ENCODE peak calls at places on chromosomes 2 and 18, in eight cellular contexts. One of them, this sample, is unnamed.

GRCh38 chr2:224042191-224042696 is 3.2 kb upstream of the SERPINE2 start:
- DNase-seq in IMR-90: peak
- DNase-seq in GM12865: no peak
- DNase-seq in AG09319: no peak
- DNase-seq in ovary: peak
- DNase-seq in B cell: no peak
- DNase-seq in HFF-Myc: no peak
- DNase-seq in cardiac fibroblast: peak
- DNase-seq in this sample: no peak

GRCh38 chr18:47113796-47114540 is 36.3 kb downstream of the HDHD2 start:
- DNase-seq in IMR-90: peak
- DNase-seq in GM12865: no peak
- DNase-seq in AG09319: no peak
- DNase-seq in ovary: no peak
- DNase-seq in B cell: no peak
- DNase-seq in HFF-Myc: no peak
- DNase-seq in cardiac fibroblast: no peak
- DNase-seq in this sample: no peak

GRCh38 chr18:9673296-9674251 is 34.5 kb upstream of the RAB31 start:
- DNase-seq in IMR-90: peak
- DNase-seq in GM12865: peak
- DNase-seq in AG09319: peak
- DNase-seq in ovary: no peak
- DNase-seq in B cell: peak
- DNase-seq in HFF-Myc: no peak
- DNase-seq in cardiac fibroblast: peak
- DNase-seq in this sample: no peak

GRCh38 chr2:130831356-130831755 is 5.4 kb upstream of the ARHGEF4 start:
- DNase-seq in IMR-90: no peak
- DNase-seq in GM12865: no peak
- DNase-seq in AG09319: no peak
- DNase-seq in ovary: no peak
- DNase-seq in B cell: no peak
- DNase-seq in HFF-Myc: no peak
- DNase-seq in cardiac fibroblast: no peak
- DNase-seq in this sample: no peak

GRCh38 chr2:99818842-99819241 is 323.5 kb downstream of the AFF3 start:
- DNase-seq in IMR-90: peak
- DNase-seq in GM12865: peak
- DNase-seq in AG09319: no peak
- DNase-seq in ovary: no peak
- DNase-seq in B cell: no peak
- DNase-seq in HFF-Myc: no peak
- DNase-seq in cardiac fibroblast: peak
- DNase-seq in this sample: no peak

GRCh38 chr2:95384854-95385569 is 17.5 kb upstream of the FAHD2A start:
- DNase-seq in IMR-90: no peak
- DNase-seq in GM12865: no peak
- DNase-seq in AG09319: no peak
- DNase-seq in ovary: no peak
- DNase-seq in B cell: no peak
- DNase-seq in HFF-Myc: no peak
- DNase-seq in cardiac fibroblast: peak
- DNase-seq in this sample: no peak

GRCh38 chr2:222043897-222044296 is 254.9 kb downstream of the PAX3 start:
- DNase-seq in IMR-90: no peak
- DNase-seq in GM12865: no peak
- DNase-seq in AG09319: no peak
- DNase-seq in ovary: no peak
- DNase-seq in B cell: no peak
- DNase-seq in HFF-Myc: no peak
- DNase-seq in cardiac fibroblast: no peak
- DNase-seq in this sample: no peak

GRCh38 chr2:198309673-198310280 is 505.4 kb downstream of the PLCL1 start:
- DNase-seq in IMR-90: peak
- DNase-seq in GM12865: peak
- DNase-seq in AG09319: no peak
- DNase-seq in ovary: peak
- DNase-seq in B cell: peak
- DNase-seq in HFF-Myc: peak
- DNase-seq in cardiac fibroblast: peak
- DNase-seq in this sample: peak

GRCh38 chr2:64787698-64788097 is 134.0 kb upstream of the SERTAD2 start:
- DNase-seq in IMR-90: no peak
- DNase-seq in GM12865: no peak
- DNase-seq in AG09319: no peak
- DNase-seq in ovary: no peak
- DNase-seq in B cell: no peak
- DNase-seq in HFF-Myc: no peak
- DNase-seq in cardiac fibroblast: no peak
- DNase-seq in this sample: no peak

GRCh38 chr2:145751155-145751554 is 1231.2 kb upstream of the ZEB2 start:
- DNase-seq in IMR-90: no peak
- DNase-seq in GM12865: no peak
- DNase-seq in AG09319: no peak
- DNase-seq in ovary: no peak
- DNase-seq in B cell: no peak
- DNase-seq in HFF-Myc: no peak
- DNase-seq in cardiac fibroblast: no peak
- DNase-seq in this sample: no peak

GRCh38 chr2:61055557-61055956 is 10.1 kb upstream of the SANBR start:
- DNase-seq in IMR-90: peak
- DNase-seq in GM12865: no peak
- DNase-seq in AG09319: no peak
- DNase-seq in ovary: no peak
- DNase-seq in B cell: no peak
- DNase-seq in HFF-Myc: no peak
- DNase-seq in cardiac fibroblast: peak
- DNase-seq in this sample: no peak

GRCh38 chr18:51897884-51898283 is 442.1 kb upstream of the DCC start:
- DNase-seq in IMR-90: no peak
- DNase-seq in GM12865: no peak
- DNase-seq in AG09319: no peak
- DNase-seq in ovary: no peak
- DNase-seq in B cell: no peak
- DNase-seq in HFF-Myc: no peak
- DNase-seq in cardiac fibroblast: no peak
- DNase-seq in this sample: no peak

GRCh38 chr2:201411421-201411820 is 39.8 kb downstream of the TRAK2 start:
- DNase-seq in IMR-90: peak
- DNase-seq in GM12865: no peak
- DNase-seq in AG09319: no peak
- DNase-seq in ovary: no peak
- DNase-seq in B cell: no peak
- DNase-seq in HFF-Myc: no peak
- DNase-seq in cardiac fibroblast: peak
- DNase-seq in this sample: no peak

GRCh38 chr2:26521054-26521912 is 43.4 kb upstream of the OTOF start:
- DNase-seq in IMR-90: no peak
- DNase-seq in GM12865: peak
- DNase-seq in AG09319: no peak
- DNase-seq in ovary: no peak
- DNase-seq in B cell: no peak
- DNase-seq in HFF-Myc: no peak
- DNase-seq in cardiac fibroblast: peak
- DNase-seq in this sample: no peak

GRCh38 chr2:193818801-193819499 is 1624.2 kb upstream of the TMEFF2 start:
- DNase-seq in IMR-90: no peak
- DNase-seq in GM12865: no peak
- DNase-seq in AG09319: no peak
- DNase-seq in ovary: no peak
- DNase-seq in B cell: no peak
- DNase-seq in HFF-Myc: no peak
- DNase-seq in cardiac fibroblast: no peak
- DNase-seq in this sample: no peak

GRCh38 chr2:178152033-178152432 is 39.8 kb downstream of the RBM45 start:
- DNase-seq in IMR-90: peak
- DNase-seq in GM12865: no peak
- DNase-seq in AG09319: no peak
- DNase-seq in ovary: no peak
- DNase-seq in B cell: no peak
- DNase-seq in HFF-Myc: no peak
- DNase-seq in cardiac fibroblast: peak
- DNase-seq in this sample: no peak

GRCh38 chr2:64699712-64700111 is 46.0 kb upstream of the SERTAD2 start:
- DNase-seq in IMR-90: no peak
- DNase-seq in GM12865: peak
- DNase-seq in AG09319: no peak
- DNase-seq in ovary: no peak
- DNase-seq in B cell: no peak
- DNase-seq in HFF-Myc: no peak
- DNase-seq in cardiac fibroblast: no peak
- DNase-seq in this sample: no peak

GRCh38 chr2:27705851-27706622 is 42.3 kb downstream of the SLC4A1AP start:
- DNase-seq in IMR-90: peak
- DNase-seq in GM12865: no peak
- DNase-seq in AG09319: peak
- DNase-seq in ovary: peak
- DNase-seq in B cell: no peak
- DNase-seq in HFF-Myc: peak
- DNase-seq in cardiac fibroblast: peak
- DNase-seq in this sample: no peak

GRCh38 chr18:74370163-74370562 is 54.5 kb downstream of the C18orf63 start:
- DNase-seq in IMR-90: no peak
- DNase-seq in GM12865: no peak
- DNase-seq in AG09319: no peak
- DNase-seq in ovary: no peak
- DNase-seq in B cell: no peak
- DNase-seq in HFF-Myc: peak
- DNase-seq in cardiac fibroblast: peak
- DNase-seq in this sample: no peak

GRCh38 chr2:76958749-76959148 is 563.4 kb downstream of the LRRTM4 start:
- DNase-seq in IMR-90: no peak
- DNase-seq in GM12865: peak
- DNase-seq in AG09319: no peak
- DNase-seq in ovary: no peak
- DNase-seq in B cell: no peak
- DNase-seq in HFF-Myc: no peak
- DNase-seq in cardiac fibroblast: peak
- DNase-seq in this sample: peak

DNA sequence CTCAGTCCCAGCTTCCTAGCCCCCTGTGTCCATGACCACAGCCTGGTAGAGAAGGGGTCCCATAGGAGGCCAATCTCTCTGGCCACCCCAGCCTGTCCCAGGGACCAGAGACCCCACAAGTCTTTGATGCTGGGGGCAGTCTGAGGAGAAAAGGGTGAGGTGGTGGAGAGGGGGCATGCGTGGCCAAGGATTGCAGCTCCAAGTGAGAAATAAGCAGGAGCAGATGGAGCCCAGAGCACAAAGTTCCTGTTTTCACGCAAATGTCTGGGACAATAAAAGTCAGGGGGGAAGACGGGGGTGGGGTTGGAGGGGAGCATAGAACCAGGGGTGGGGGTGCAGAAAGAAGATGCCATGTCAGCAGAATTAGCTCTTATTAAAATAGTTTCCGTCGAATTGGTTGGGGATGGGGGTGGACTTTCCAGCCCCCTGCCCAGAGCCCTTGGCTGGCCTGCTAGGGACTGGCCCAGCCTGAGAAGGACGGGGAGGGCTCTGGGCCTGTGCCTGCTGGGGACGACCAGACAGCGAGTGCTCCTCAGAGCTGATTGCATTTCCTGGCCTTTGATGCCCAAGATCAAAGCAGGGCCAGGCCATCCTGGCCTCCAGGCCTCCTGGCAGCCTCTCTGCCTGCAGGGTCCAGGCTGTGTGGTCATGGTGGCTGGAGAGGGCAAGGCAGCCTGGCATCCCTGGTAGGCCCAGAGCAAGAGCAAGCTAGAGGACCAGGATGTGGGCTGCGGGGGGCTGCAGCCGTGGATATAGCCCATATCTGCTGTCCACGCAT is 337.1 kb downstream of the DYSF start:
- DNase-seq in IMR-90: no peak
- DNase-seq in GM12865: no peak
- DNase-seq in AG09319: no peak
- DNase-seq in ovary: no peak
- DNase-seq in B cell: no peak
- DNase-seq in HFF-Myc: no peak
- DNase-seq in cardiac fibroblast: no peak
- DNase-seq in this sample: no peak
- TF ChIP-seq CTCF in IMR-90: no peak
- TF ChIP-seq CTCF in GM12865: no peak
- TF ChIP-seq CTCF in AG09319: no peak
- TF ChIP-seq CTCF in ovary: no peak
- TF ChIP-seq CTCF in B cell: no peak
- TF ChIP-seq CTCF in HFF-Myc: no peak
- TF ChIP-seq CTCF in cardiac fibroblast: no peak
- TF ChIP-seq CTCF in this sample: no peak

GRCh38 chr2:168494190-168494711 is 38.2 kb downstream of the CERS6 start:
- DNase-seq in IMR-90: no peak
- DNase-seq in GM12865: no peak
- DNase-seq in AG09319: no peak
- DNase-seq in ovary: no peak
- DNase-seq in B cell: no peak
- DNase-seq in HFF-Myc: no peak
- DNase-seq in cardiac fibroblast: no peak
- DNase-seq in this sample: no peak
- TF ChIP-seq CTCF in IMR-90: peak
- TF ChIP-seq CTCF in GM12865: no peak
- TF ChIP-seq CTCF in AG09319: no peak
- TF ChIP-seq CTCF in ovary: no peak
- TF ChIP-seq CTCF in B cell: peak
- TF ChIP-seq CTCF in HFF-Myc: peak
- TF ChIP-seq CTCF in cardiac fibroblast: peak
- TF ChIP-seq CTCF in this sample: peak

DNA sequence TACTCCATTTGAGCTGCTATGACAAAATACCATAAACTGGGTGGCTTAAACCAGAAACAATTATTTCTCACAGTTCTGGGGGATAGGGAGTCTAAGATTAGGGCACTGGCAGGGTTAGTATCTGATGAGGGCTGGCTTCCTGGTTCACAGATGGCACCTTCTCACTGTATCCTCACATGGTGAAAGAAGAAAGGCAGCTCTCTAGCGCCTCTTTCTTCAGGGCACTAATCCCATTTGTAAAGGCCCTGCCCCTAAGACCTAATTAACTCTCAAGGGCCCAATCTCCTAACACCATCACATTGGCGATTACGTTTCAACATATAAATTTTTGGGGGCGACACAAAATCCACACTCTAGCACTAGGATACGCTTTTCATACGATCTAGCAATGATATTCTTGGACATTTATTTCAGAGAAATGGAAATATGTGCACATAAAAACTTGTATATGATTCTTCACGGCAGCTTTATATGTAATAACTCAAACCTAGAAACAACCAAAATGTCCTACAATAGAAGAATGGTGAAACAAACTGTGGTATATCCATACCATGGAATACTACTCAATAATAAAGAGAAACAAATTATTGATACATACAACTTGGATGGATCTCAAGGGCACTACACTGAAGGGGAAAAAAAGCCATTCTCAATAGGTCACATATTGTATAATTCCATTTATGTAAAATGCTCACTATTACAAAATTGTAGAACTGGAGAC is 111.0 kb downstream of the BCL2L11 start:
- DNase-seq in IMR-90: no peak
- DNase-seq in GM12865: no peak
- DNase-seq in AG09319: no peak
- DNase-seq in ovary: no peak
- DNase-seq in B cell: no peak
- DNase-seq in HFF-Myc: no peak
- DNase-seq in cardiac fibroblast: no peak
- DNase-seq in this sample: no peak
- TF ChIP-seq CTCF in IMR-90: no peak
- TF ChIP-seq CTCF in GM12865: no peak
- TF ChIP-seq CTCF in AG09319: no peak
- TF ChIP-seq CTCF in ovary: no peak
- TF ChIP-seq CTCF in B cell: no peak
- TF ChIP-seq CTCF in HFF-Myc: no peak
- TF ChIP-seq CTCF in cardiac fibroblast: no peak
- TF ChIP-seq CTCF in this sample: no peak

GRCh38 chr2:143463717-143464116 is 334.5 kb downstream of the ARHGAP15 start:
- DNase-seq in IMR-90: no peak
- DNase-seq in GM12865: peak
- DNase-seq in AG09319: no peak
- DNase-seq in ovary: no peak
- DNase-seq in B cell: no peak
- DNase-seq in HFF-Myc: no peak
- DNase-seq in cardiac fibroblast: no peak
- DNase-seq in this sample: no peak
- TF ChIP-seq CTCF in IMR-90: no peak
- TF ChIP-seq CTCF in GM12865: no peak
- TF ChIP-seq CTCF in AG09319: no peak
- TF ChIP-seq CTCF in ovary: no peak
- TF ChIP-seq CTCF in B cell: no peak
- TF ChIP-seq CTCF in HFF-Myc: no peak
- TF ChIP-seq CTCF in cardiac fibroblast: no peak
- TF ChIP-seq CTCF in this sample: no peak

This sample was measured in progenitor cell of endocrine pancreas.